ENCODE peak calls at places on chromosomes 4 and X, in five cellular contexts. J, R, B, A and F are unnamed samples.

GRCh38 chrX:107675823-107676555 is 47.7 kb downstream of the PRPS1 start:
- DNase-seq in B (peak; percentile 64), J (no peak), R (peak; percentile 45), A (no peak), F (no peak)

GRCh38 chrX:13598877-13599276 is 29.5 kb downstream of the EGFL6 start:
- DNase-seq in R (no peak), A (no peak), J (no peak), B (no peak), F (no peak)

GRCh38 chr4:21507439-21507838 is 441.1 kb downstream of the KCNIP4 start:
- DNase-seq in B (no peak), A (no peak), J (no peak), R (no peak), F (no peak)

GRCh38 chr4:16591867-16592266 is 306.6 kb downstream of the LDB2 start:
- DNase-seq in R (peak; percentile 57), A (no peak), B (no peak), J (no peak), F (peak; percentile 19)

GRCh38 chr4:39062499-39062898 is 467 bp downstream of the KLHL5 start:
- DNase-seq in B (no peak), R (no peak), A (no peak), J (no peak), F (no peak)

GRCh38 chr4:20443406-20443805 is 191.7 kb downstream of the SLIT2 start:
- DNase-seq in J (no peak), B (no peak), R (no peak), A (no peak), F (no peak)

GRCh38 chrX:64394874-64395567 is at the start of gene MTMR8:
- DNase-seq in J (peak; percentile 8), R (peak; percentile 60), B (peak; percentile 58), A (peak; percentile 41), F (peak; percentile 70)

GRCh38 chrX:71634366-71634765 is 16.1 kb upstream of the CXCR3 start:
- DNase-seq in B (no peak), A (no peak), J (no peak), R (no peak), F (no peak)

GRCh38 chrX:9378980-9379696 is 85.7 kb upstream of the TBL1X start:
- DNase-seq in J (no peak), B (no peak), A (no peak), R (no peak), F (no peak)

DNA sequence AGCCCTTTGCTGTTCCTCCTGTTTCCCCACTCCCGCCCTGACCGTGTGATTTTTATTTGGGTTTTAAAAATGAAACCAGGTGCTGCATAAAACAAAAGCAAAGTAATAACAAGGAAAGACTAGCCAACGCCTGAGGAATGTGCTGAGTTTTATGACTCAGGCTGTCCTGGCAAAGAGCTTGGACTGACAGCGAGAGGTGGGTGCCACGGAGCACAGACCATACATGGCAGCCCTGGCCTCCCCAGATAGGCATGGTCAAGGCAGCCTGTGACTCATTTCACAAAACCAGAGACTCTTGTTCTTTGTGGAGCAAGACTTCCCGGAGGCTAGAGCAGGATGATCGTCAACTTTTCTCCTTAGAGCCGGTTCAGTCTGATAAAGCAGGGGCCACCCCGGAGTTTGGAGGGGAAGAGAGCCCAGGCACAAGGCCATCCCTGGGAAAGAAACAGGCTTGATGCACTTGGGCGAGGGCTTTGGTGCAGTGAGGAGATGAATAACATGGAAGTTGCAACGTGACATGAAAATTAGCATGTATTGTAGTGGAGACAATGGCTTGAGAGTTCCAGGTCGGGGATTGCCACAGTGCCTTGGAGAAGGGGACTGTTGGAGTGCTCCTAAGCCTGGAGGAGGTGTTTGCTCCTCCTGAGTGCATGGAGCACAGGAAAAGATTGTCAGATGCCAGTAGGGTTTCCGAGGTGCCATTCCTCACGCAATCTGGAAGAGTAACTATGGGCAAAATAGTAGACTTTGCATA is 54.8 kb downstream of the C4orf51 start:
- DNase-seq in A (no peak), J (no peak), R (peak; percentile 79), B (peak; percentile 85), F (no peak)
- H3K27ac ChIP-seq in A (peak overlapping the region; percentile 4), J (peak overlapping the region; percentile 98), R (peak overlapping the region; percentile 94), B (peak overlapping the region; percentile 99), F (peak overlapping the region; percentile 95)

DNA sequence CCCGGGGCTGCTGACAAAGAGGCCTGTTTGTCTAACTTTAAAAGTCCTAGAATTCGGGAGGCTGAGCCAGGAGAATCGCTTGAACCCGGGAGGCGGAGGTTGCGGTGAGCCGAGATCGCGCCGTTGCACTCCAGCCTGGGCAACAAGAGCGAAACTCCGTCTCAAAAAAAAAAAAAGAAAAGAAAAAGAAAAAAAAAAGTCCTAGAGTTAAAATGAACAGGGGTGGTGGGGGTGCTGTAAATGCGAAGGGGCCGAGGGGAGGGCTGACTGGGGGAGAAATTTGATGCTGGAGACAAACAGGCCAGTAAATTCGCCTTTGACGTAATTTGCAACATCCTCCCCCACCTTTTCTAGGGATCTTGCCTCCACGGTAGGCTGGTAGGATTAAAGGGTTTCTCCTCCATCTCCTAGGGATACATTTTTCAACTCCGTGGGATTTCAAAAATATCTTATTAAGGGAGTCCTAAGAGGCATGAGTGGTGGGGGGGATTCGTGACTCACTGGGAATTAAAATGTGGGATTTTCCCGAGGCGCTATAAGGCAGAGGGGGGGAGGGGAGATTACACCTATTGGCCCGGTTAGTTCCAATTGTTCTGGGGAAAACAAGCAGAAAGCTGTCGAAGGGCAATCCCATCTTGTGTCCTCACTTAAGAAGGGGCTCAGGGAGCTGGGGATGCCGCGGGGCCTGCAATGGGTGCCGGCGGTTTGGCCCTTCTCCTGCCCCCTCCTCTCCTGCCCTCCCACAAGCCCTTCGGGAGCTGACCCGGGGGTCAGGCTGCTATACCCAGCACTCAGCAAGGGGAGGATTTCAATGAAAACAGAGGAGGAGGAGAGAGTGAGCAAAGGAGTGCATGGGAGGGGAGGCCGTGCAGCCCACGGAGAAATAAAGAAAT is 3.0 kb upstream of the BCOR start:
- DNase-seq in B (no peak), J (no peak), R (no peak), A (no peak), F (no peak)
- H3K27me3 ChIP-seq in B (no peaks in the 10 kb centered on the region), J (no peaks in the 10 kb centered on the region), R (no peaks in the 10 kb centered on the region), A (no peaks in the 10 kb centered on the region), F (no peaks in the 10 kb centered on the region)

GRCh38 chr4:169975837-169976796 is 50.1 kb downstream of the MFAP3L start:
- DNase-seq in B (no peak), R (no peak), A (no peak), J (no peak), F (no peak)

GRCh38 chr4:169976951-169977350 is 49.2 kb downstream of the MFAP3L start:
- DNase-seq in R (no peak), B (no peak), A (no peak), J (no peak), F (no peak)

GRCh38 chr4:169971456-169972015 is 54.7 kb downstream of the MFAP3L start:
- DNase-seq in J (no peak), B (peak; percentile 24), R (no peak), A (no peak), F (no peak)

GRCh38 chr4:169975131-169975836 is 50.9 kb downstream of the MFAP3L start:
- DNase-seq in R (no peak), J (no peak), B (no peak), A (no peak), F (no peak)
- H3K4me3 ChIP-seq in R (no peak overlapping the region), J (no peak overlapping the region), B (no peak overlapping the region), A (no peak overlapping the region), F (no peak overlapping the region)

DNA sequence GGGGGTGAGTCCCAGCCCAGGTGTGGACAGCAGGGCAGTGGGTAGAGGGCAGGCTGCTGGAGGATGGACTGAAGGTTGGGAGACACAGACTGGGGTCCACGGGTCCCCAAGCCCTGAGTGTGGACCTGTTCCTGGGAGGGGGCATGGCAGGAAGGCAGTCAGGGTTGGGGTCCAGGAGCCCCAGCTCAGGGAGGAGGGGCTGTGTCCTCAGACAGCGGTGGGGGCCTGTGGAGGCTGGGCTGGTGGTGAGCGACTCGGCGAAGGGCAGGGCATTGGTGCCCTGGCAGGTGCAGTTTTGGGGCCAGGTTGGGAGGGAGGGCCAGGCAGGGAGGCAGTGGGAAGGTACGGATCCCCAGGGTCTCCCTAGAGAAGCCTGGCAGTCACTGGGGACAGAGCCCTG is 34.0 kb downstream of the DOK7 start:
- DNase-seq in R (no peak), B (no peak), J (no peak), A (no peak), F (no peak)
- H3K27ac ChIP-seq in R (no peak overlapping the region), B (no peak overlapping the region), J (no peak overlapping the region), A (no peak overlapping the region), F (no peak overlapping the region)

GRCh38 chr4:108160741-108161352 is 7.9 kb downstream of the LEF1 start:
- DNase-seq in J (no peak), B (no peak), A (no peak), R (no peak), F (no peak)
- H3K27me3 ChIP-seq in J (peaks cover 40% of the 10 kb centered on the region), B (no peaks in the 10 kb centered on the region), A (peaks cover 7% of the 10 kb centered on the region), R (no peaks in the 10 kb centered on the region), F (peaks cover 58% of the 10 kb centered on the region)

GRCh38 chr4:182716207-182716606 is 201.0 kb downstream of the DCTD start:
- DNase-seq in J (no peak), R (no peak), B (no peak), A (no peak), F (no peak)
- H3K4me3 ChIP-seq in J (no peak overlapping the region), R (no peak overlapping the region), B (no peak overlapping the region), A (no peak overlapping the region), F (no peak overlapping the region)

GRCh38 chr4:176271749-176272148 is 2.7 kb upstream of the ASB5 start:
- DNase-seq in A (no peak), J (no peak), B (no peak), R (no peak), F (no peak)

GRCh38 chr4:176272799-176273198 is 3.8 kb upstream of the ASB5 start:
- DNase-seq in J (no peak), R (no peak), B (no peak), A (no peak), F (no peak)

GRCh38 chr4:176276710-176277109 is 7.7 kb upstream of the ASB5 start:
- DNase-seq in J (no peak), A (no peak), B (no peak), R (no peak), F (no peak)

GRCh38 chr4:176273741-176274140 is 4.7 kb upstream of the ASB5 start:
- DNase-seq in J (no peak), B (no peak), A (no peak), R (no peak), F (no peak)

GRCh38 chr4:176274441-176274840 is 5.4 kb upstream of the ASB5 start:
- DNase-seq in J (no peak), B (no peak), A (no peak), R (no peak), F (no peak)
- H3K27ac ChIP-seq in J (no peak overlapping the region), B (no peak overlapping the region), A (no peak overlapping the region), R (no peak overlapping the region), F (no peak overlapping the region)